ENCODE peak calls at places on chromosome 16, in five cellular contexts. O is neuronal stem cell, P is IMR-90, Z is trophoblast cell, T is mesenchymal stem cell. L is an unnamed sample.

GRCh38 chr16:85187002-85187401 is 74.7 kb upstream of the CIBAR2 start:
- DNase-seq in Z (peak), O (no peak), P (peak), T (peak), L (peak)

GRCh38 chr16:27547134-27547533 is 2.6 kb downstream of the GTF3C1 start:
- DNase-seq in P (peak), T (peak), Z (no peak), O (no peak), L (no peak)

GRCh38 chr16:85860413-85861094 is 38.4 kb upstream of the IRF8 start:
- DNase-seq in Z (no peak), T (no peak), P (no peak), O (no peak), L (no peak)

GRCh38 chr16:59748531-59748930 is 1014.4 kb upstream of the GOT2 start:
- DNase-seq in O (no peak), Z (no peak), P (no peak), T (no peak), L (peak)

GRCh38 chr16:20952144-20952797 is 51.7 kb downstream of the LYRM1 start:
- DNase-seq in T (no peak), P (no peak), O (no peak), Z (peak), L (peak)

GRCh38 chr16:52050418-52050817 is 496.5 kb downstream of the TOX3 start:
- DNase-seq in Z (no peak), O (no peak), T (peak), P (peak), L (no peak)

GRCh38 chr16:46885960-46886763 is 2.0 kb downstream of the GPT2 start:
- DNase-seq in T (peak), P (peak), O (peak), Z (no peak), L (peak)

GRCh38 chr16:56238188-56238587 is 46.9 kb downstream of the GNAO1 start:
- DNase-seq in Z (no peak), O (no peak), P (no peak), T (no peak), L (no peak)

GRCh38 chr16:77711775-77712174 is 10.5 kb upstream of the NUDT7 start:
- DNase-seq in T (peak), P (peak), Z (no peak), O (no peak), L (no peak)

GRCh38 chr16:86452451-86452850 is 57.9 kb upstream of the FOXF1 start:
- DNase-seq in T (no peak), Z (no peak), P (peak), O (no peak), L (no peak)

GRCh38 chr16:1823821-1824220 is 2.8 kb downstream of the HAGH start:
- DNase-seq in Z (no peak), P (peak), O (no peak), T (peak), L (peak)

GRCh38 chr16:67396775-67397450 is 3.6 kb upstream of the TPPP3 start:
- DNase-seq in P (no peak), Z (no peak), T (no peak), O (no peak), L (no peak)

GRCh38 chr16:67719778-67720144 is 645 bp upstream of the GFOD2 start:
- DNase-seq in T (peak), P (peak), O (peak), Z (peak), L (peak)

GRCh38 chr16:62940573-62940972 is 904.3 kb upstream of the CDH8 start:
- DNase-seq in Z (no peak), O (no peak), P (no peak), T (no peak), L (no peak)

GRCh38 chr16:54846761-54847160 is 83.9 kb upstream of the IRX5 start:
- DNase-seq in Z (no peak), O (no peak), P (no peak), T (no peak), L (peak)

GRCh38 chr16:2985893-2986355 is 5.7 kb upstream of the PKMYT1 start:
- DNase-seq in P (no peak), Z (no peak), T (no peak), O (no peak), L (no peak)

GRCh38 chr16:48617711-48618148 is 7.8 kb upstream of the N4BP1 start:
- DNase-seq in O (no peak), Z (no peak), P (peak), T (no peak), L (no peak)

GRCh38 chr16:15035163-15035729 is 20.6 kb downstream of the NTAN1 start:
- DNase-seq in T (no peak), O (no peak), P (no peak), Z (peak), L (no peak)

GRCh38 chr16:67539271-67539670 is 10.6 kb downstream of the RIPOR1 start:
- DNase-seq in O (no peak), P (no peak), T (peak), Z (no peak), L (peak)

GRCh38 chr16:88418869-88419268 is 34.2 kb upstream of the ZFPM1 start:
- DNase-seq in Z (no peak), O (no peak), T (no peak), P (no peak), L (no peak)
- H4K8ac ChIP-seq in Z (no peak), O (peak), T (no peak), P (no peak), L (no peak)

DNA sequence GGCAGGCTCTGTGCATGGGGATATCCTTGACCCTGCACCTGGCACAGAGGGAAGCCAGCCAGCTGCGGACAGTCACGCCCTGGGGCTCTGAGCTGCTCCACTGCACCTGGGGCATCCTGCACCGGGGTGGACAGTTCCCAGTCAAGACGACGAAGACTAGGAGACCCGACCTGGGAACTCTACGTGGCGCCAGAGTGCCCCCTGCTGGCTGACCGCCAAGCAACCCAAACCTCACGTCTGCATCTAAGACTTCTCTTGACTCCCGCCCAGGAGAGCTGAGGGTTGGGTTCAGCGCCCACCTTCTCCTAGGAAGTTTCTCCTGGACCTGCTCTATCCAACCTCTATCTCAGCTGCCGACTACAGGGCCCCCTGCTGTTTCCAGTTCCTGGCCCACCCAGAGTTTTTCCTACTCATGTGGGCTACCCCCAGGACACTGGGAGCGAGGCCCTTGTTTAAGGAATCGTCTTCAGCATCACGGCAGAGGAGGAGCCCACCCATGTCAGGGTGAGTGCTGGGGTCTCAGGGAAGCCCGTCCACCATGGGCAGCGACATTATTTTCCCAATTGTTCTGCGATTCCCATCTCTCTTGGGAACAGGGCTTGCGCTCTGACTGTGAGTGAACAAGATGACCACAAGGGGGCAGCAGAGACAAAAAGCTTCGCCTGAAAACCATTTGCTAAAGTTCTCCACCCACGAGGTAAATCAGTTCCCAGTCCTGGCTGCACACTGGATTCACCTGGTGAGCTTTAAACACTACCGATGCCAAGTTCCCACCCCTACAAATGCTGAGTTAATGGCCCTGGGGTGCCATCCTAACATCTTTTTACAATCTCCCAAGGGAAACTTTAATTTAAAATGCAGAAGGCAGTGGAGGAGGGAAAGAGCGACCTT is 29.3 kb downstream of the TLE7 start:
- DNase-seq in O (peak), T (peak), P (peak), Z (peak), L (peak)
- H3K4me3 ChIP-seq in O (peak), T (no peak), P (no peak), Z (peak), L (peak)

GRCh38 chr16:72990003-72990521 is 57.9 kb downstream of the ZFHX3 start:
- DNase-seq in Z (peak), P (peak), O (no peak), T (peak), L (peak)
- H3K9ac ChIP-seq in Z (no peak), P (peak), O (no peak), T (peak), L (peak)

GRCh38 chr16:65655802-65656201 is 533.9 kb upstream of the CDH11 start:
- DNase-seq in Z (no peak), T (no peak), O (no peak), P (no peak), L (no peak)
- H4K8ac ChIP-seq in Z (no peak), T (no peak), O (no peak), P (no peak), L (no peak)

GRCh38 chr16:89373355-89374110 is 116.8 kb downstream of the ANKRD11 start:
- DNase-seq in T (peak), O (no peak), P (peak), Z (no peak), L (no peak)

GRCh38 chr16:89375021-89375420 is 115.3 kb downstream of the ANKRD11 start:
- DNase-seq in Z (no peak), P (peak), T (peak), O (no peak), L (no peak)

GRCh38 chr16:89375686-89376085 is 114.7 kb downstream of the ANKRD11 start:
- DNase-seq in T (no peak), O (no peak), P (no peak), Z (no peak), L (no peak)

GRCh38 chr16:89371968-89372634 is 118.3 kb downstream of the ANKRD11 start:
- DNase-seq in Z (no peak), T (no peak), O (no peak), P (peak), L (no peak)

DNA sequence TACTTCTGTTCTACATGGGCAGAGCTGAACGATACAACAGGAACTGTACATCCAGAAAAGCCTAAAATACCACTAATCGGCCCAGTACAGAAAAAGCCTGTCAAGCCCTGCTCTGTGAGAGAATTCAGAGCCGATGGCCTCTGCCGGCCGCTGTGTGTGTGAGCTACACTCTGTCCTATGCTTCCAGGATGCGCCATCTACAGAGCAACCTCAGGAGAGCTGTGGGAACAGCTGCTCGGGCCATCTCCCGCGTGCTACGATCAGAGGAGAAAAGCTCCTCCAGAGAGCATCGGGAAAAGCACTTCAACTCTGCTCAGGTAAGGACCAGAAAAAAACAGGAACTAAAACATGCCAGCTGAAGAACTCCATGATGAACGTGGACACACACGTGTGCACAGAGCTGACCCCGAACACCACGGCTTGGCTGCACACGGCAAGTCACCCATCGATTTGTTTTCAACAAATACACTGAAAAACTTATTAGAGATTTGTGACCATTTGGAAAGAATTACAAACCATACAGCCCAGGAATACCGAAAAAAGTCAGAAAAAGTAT is 115.9 kb downstream of the ANKRD11 start:
- DNase-seq in O (no peak), P (peak), Z (no peak), T (peak), L (peak)
- H3K4me3 ChIP-seq in O (no peak), P (no peak), Z (no peak), T (no peak), L (no peak)

GRCh38 chr16:16780588-16780987 is 401.6 kb downstream of the NPIPA7 start:
- DNase-seq in Z (no peak), P (no peak), T (no peak), O (peak), L (peak)
- H3K9ac ChIP-seq in Z (no peak), P (no peak), T (no peak), O (no peak), L (no peak)